ENCODE peak calls at places on chromosomes 13 and 19, in six cellular contexts. One of them, this sample, is unnamed.

GRCh38 chr13:32237681-32238080 is 77.5 kb downstream of the ZAR1L start:
- DNase-seq in T-cell: no peak
- DNase-seq in cardiac muscle cell: peak
- DNase-seq in fibroblast of gingiva: no peak
- DNase-seq in NK-92 treated with Interleukin-12 subunit alpha and Interleukin-12 subunit beta, amount 100 ng/mL, for 24 hours: no peak
- DNase-seq in stimulated activated CD8-positive, alpha-beta memory T cell treated with anti-CD3 and anti-CD28 coated beads, Interleukin-4, amount 100 ng/mL, for 1 hour: no peak
- DNase-seq in this sample: no peak

GRCh38 chr19:2507109-2507508 is 31.2 kb downstream of the GADD45B start:
- DNase-seq in cardiac muscle cell: no peak
- DNase-seq in T-cell: peak
- DNase-seq in NK-92 treated with Interleukin-12 subunit alpha and Interleukin-12 subunit beta, amount 100 ng/mL, for 24 hours: no peak
- DNase-seq in fibroblast of gingiva: peak
- DNase-seq in stimulated activated CD8-positive, alpha-beta memory T cell treated with anti-CD3 and anti-CD28 coated beads, Interleukin-4, amount 100 ng/mL, for 1 hour: no peak
- DNase-seq in this sample: peak

GRCh38 chr19:48568345-48568886 is 16.4 kb downstream of the SULT2B1 start:
- DNase-seq in cardiac muscle cell: peak
- DNase-seq in fibroblast of gingiva: peak
- DNase-seq in T-cell: no peak
- DNase-seq in NK-92 treated with Interleukin-12 subunit alpha and Interleukin-12 subunit beta, amount 100 ng/mL, for 24 hours: no peak
- DNase-seq in stimulated activated CD8-positive, alpha-beta memory T cell treated with anti-CD3 and anti-CD28 coated beads, Interleukin-4, amount 100 ng/mL, for 1 hour: no peak
- DNase-seq in this sample: no peak

GRCh38 chr19:19137556-19138109 is 645 bp downstream of the TMEM161A start:
- DNase-seq in cardiac muscle cell: peak
- DNase-seq in T-cell: no peak
- DNase-seq in NK-92 treated with Interleukin-12 subunit alpha and Interleukin-12 subunit beta, amount 100 ng/mL, for 24 hours: no peak
- DNase-seq in fibroblast of gingiva: no peak
- DNase-seq in stimulated activated CD8-positive, alpha-beta memory T cell treated with anti-CD3 and anti-CD28 coated beads, Interleukin-4, amount 100 ng/mL, for 1 hour: no peak
- DNase-seq in this sample: no peak

GRCh38 chr13:38872693-38873092 is 117.9 kb downstream of the STOML3 start:
- DNase-seq in cardiac muscle cell: peak
- DNase-seq in stimulated activated CD8-positive, alpha-beta memory T cell treated with anti-CD3 and anti-CD28 coated beads, Interleukin-4, amount 100 ng/mL, for 1 hour: no peak
- DNase-seq in fibroblast of gingiva: no peak
- DNase-seq in NK-92 treated with Interleukin-12 subunit alpha and Interleukin-12 subunit beta, amount 100 ng/mL, for 24 hours: no peak
- DNase-seq in T-cell: peak
- DNase-seq in this sample: peak

GRCh38 chr19:982567-983170 is 1.5 kb upstream of the WDR18 start:
- DNase-seq in fibroblast of gingiva: peak
- DNase-seq in cardiac muscle cell: peak
- DNase-seq in stimulated activated CD8-positive, alpha-beta memory T cell treated with anti-CD3 and anti-CD28 coated beads, Interleukin-4, amount 100 ng/mL, for 1 hour: peak
- DNase-seq in T-cell: peak
- DNase-seq in NK-92 treated with Interleukin-12 subunit alpha and Interleukin-12 subunit beta, amount 100 ng/mL, for 24 hours: peak
- DNase-seq in this sample: peak

GRCh38 chr13:70098669-70099068 is 9.0 kb upstream of the ATXN8OS start:
- DNase-seq in NK-92 treated with Interleukin-12 subunit alpha and Interleukin-12 subunit beta, amount 100 ng/mL, for 24 hours: no peak
- DNase-seq in T-cell: no peak
- DNase-seq in cardiac muscle cell: peak
- DNase-seq in fibroblast of gingiva: no peak
- DNase-seq in stimulated activated CD8-positive, alpha-beta memory T cell treated with anti-CD3 and anti-CD28 coated beads, Interleukin-4, amount 100 ng/mL, for 1 hour: no peak
- DNase-seq in this sample: no peak

GRCh38 chr13:43964698-43965097 is 85.0 kb downstream of the LACC1 start:
- DNase-seq in T-cell: no peak
- DNase-seq in stimulated activated CD8-positive, alpha-beta memory T cell treated with anti-CD3 and anti-CD28 coated beads, Interleukin-4, amount 100 ng/mL, for 1 hour: no peak
- DNase-seq in NK-92 treated with Interleukin-12 subunit alpha and Interleukin-12 subunit beta, amount 100 ng/mL, for 24 hours: no peak
- DNase-seq in cardiac muscle cell: no peak
- DNase-seq in fibroblast of gingiva: no peak
- DNase-seq in this sample: no peak

GRCh38 chr13:38954844-38955243 is 35.8 kb downstream of the STOML3 start:
- DNase-seq in cardiac muscle cell: no peak
- DNase-seq in fibroblast of gingiva: no peak
- DNase-seq in T-cell: no peak
- DNase-seq in NK-92 treated with Interleukin-12 subunit alpha and Interleukin-12 subunit beta, amount 100 ng/mL, for 24 hours: no peak
- DNase-seq in stimulated activated CD8-positive, alpha-beta memory T cell treated with anti-CD3 and anti-CD28 coated beads, Interleukin-4, amount 100 ng/mL, for 1 hour: no peak
- DNase-seq in this sample: no peak

GRCh38 chr19:15290149-15290548 is 42.2 kb downstream of the BRD4 start:
- DNase-seq in NK-92 treated with Interleukin-12 subunit alpha and Interleukin-12 subunit beta, amount 100 ng/mL, for 24 hours: no peak
- DNase-seq in cardiac muscle cell: no peak
- DNase-seq in stimulated activated CD8-positive, alpha-beta memory T cell treated with anti-CD3 and anti-CD28 coated beads, Interleukin-4, amount 100 ng/mL, for 1 hour: no peak
- DNase-seq in T-cell: no peak
- DNase-seq in fibroblast of gingiva: no peak
- DNase-seq in this sample: no peak

This sample was measured in CD4-positive, alpha-beta T cell.